ENCODE peak calls at places on chromosomes 12 and 14, in four cellular contexts. O, L, D and A are unnamed samples.

GRCh38 chr12:90940872-90941499 is 14.0 kb downstream of the CCER1 start:
- DNase-seq in O (peak; percentile 72), L (no peak), D (no peak), A (peak; percentile 74)

GRCh38 chr14:100375273-100375962 is 52.3 kb downstream of the SLC25A47 start:
- DNase-seq in O (peak; percentile 99), L (peak; percentile 58), D (peak; percentile 68), A (peak; percentile 96)

GRCh38 chr14:23385840-23386657 is 9.2 kb downstream of the CMTM5 start:
- DNase-seq in O (no peak), L (no peak), D (no peak), A (no peak)

GRCh38 chr12:26431211-26431610 is 235.8 kb downstream of the SSPN start:
- DNase-seq in O (no peak), L (no peak), D (no peak), A (no peak)

GRCh38 chr12:50960130-50960529 is 7.8 kb downstream of the HIGD1C start:
- DNase-seq in O (peak; percentile 16), L (no peak), D (no peak), A (peak; percentile 48)

GRCh38 chr12:106974525-106974924 is 12.4 kb downstream of the MTERF2 start:
- DNase-seq in O (no peak), L (no peak), D (no peak), A (no peak)

GRCh38 chr14:102645746-102646440 is 53.4 kb downstream of the RCOR1 start:
- DNase-seq in O (peak; percentile 18), L (no peak), D (no peak), A (no peak)

GRCh38 chr14:64766430-64767151 is 62.4 kb downstream of the PLEKHG3 start:
- DNase-seq in O (no peak), L (no peak), D (no peak), A (no peak)

GRCh38 chr14:33016611-33017010 is 77.9 kb downstream of the NPAS3 start:
- DNase-seq in O (peak; percentile 50), L (no peak), D (no peak), A (no peak)

GRCh38 chr14:101030586-101030985 is 127.1 kb upstream of the RTL1 start:
- DNase-seq in O (no peak), L (no peak), D (no peak), A (no peak)

GRCh38 chr14:23015618-23016017 is 5.7 kb upstream of the C14orf93 start:
- DNase-seq in O (no peak), L (no peak), D (no peak), A (no peak)

GRCh38 chr12:130881046-130881445 is 9.2 kb downstream of the RAN start:
- DNase-seq in O (no peak), L (no peak), D (no peak), A (no peak)

GRCh38 chr12:130879781-130880389 is 8.0 kb downstream of the RAN start:
- DNase-seq in O (no peak), L (no peak), D (no peak), A (no peak)

GRCh38 chr12:130881548-130881947 is 9.7 kb downstream of the RAN start:
- DNase-seq in O (no peak), L (no peak), D (no peak), A (no peak)

GRCh38 chr12:130879212-130879686 is 7.4 kb downstream of the RAN start:
- DNase-seq in O (no peak), L (no peak), D (peak; percentile 13), A (no peak)

GRCh38 chr12:130880411-130880885 is 8.6 kb downstream of the RAN start:
- DNase-seq in O (no peak), L (no peak), D (no peak), A (no peak)
- H3K4me3 ChIP-seq in O (peak overlapping the region; percentile 57), L (no peak overlapping the region), D (no peak overlapping the region), A (peak overlapping the region; percentile 13)

GRCh38 chr14:106562451-106562850 is 1036.1 kb downstream of the TMEM121 start:
- DNase-seq in O (no peak), L (no peak), D (no peak), A (no peak)

GRCh38 chr14:106551265-106551664 is 1024.9 kb downstream of the TMEM121 start:
- DNase-seq in O (no peak), L (no peak), D (no peak), A (no peak)

GRCh38 chr14:106556665-106557289 is 1030.4 kb downstream of the TMEM121 start:
- DNase-seq in O (no peak), L (peak; percentile 11), D (peak; percentile 73), A (no peak)
- TF ChIP-seq CTCF in O (no peak), L (no peak), D (peak; percentile 41), A (peak; percentile 12)

GRCh38 chr12:121649403-121649802 is 20.1 kb downstream of the MORN3 start:
- DNase-seq in O (no peak), L (no peak), D (no peak), A (no peak)
- H3K4me3 ChIP-seq in O (no peak overlapping the region), L (no peak overlapping the region), D (no peak overlapping the region), A (no peak overlapping the region)

GRCh38 chr12:119681953-119682352 is 14.0 kb downstream of the PRKAB1 start:
- DNase-seq in O (no peak), L (no peak), D (no peak), A (no peak)
- TF ChIP-seq CTCF in O (no peak), L (no peak), D (no peak), A (no peak)

GRCh38 chr14:38254565-38255407 is 1.1 kb downstream of the CLEC14A start:
- DNase-seq in O (peak; percentile 15), L (no peak), D (no peak), A (peak; percentile 17)
- H3K4me3 ChIP-seq in O (peak overlapping the region; percentile 53), L (peak overlapping the region; percentile 31), D (peak overlapping the region; percentile 13), A (peak overlapping the region; percentile 30)

GRCh38 chr12:102653406-102653805 is 173.0 kb upstream of the IGF1 start:
- DNase-seq in O (no peak), L (no peak), D (no peak), A (no peak)

DNA sequence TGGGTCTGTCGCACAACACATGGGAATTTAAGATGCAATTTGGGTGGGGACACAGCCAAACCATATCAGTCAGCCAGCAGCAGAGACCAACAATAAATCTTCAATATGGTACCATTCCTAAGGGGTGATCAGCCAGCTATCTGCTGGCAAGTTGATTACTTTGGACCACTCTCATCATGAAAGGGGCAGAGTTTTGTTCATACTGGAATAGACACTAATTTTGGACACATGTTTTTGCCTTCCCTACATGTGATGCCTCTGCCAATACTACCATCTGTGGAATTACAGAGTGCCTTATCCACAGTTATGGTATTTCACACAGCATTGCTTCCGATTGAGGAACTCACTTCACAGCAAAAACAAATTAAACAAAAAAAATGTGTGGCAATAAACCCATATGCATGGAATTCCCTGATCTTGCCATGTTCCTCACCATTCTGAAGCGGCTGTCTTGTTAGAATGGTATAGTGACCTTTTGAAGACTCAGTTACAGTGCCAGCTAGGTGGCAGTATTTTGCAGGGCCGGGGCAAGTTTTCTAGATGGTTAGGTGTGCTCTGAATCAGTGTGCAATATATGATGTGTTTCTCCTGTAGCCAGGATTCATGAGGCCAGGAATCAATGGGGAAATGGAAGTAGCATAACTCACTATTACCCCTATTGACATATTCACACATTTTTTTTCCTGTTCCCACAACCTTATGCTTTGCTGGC is 179.0 kb upstream of the IGF1 start:
- DNase-seq in O (peak; percentile 74), L (no peak), D (no peak), A (no peak)
- TF ChIP-seq CTCF in O (peak; percentile 23), L (no peak), D (no peak), A (no peak)

GRCh38 chr14:73633517-73634332 is 11.1 kb upstream of the DNAL1 start:
- DNase-seq in O (peak; percentile 65), L (peak; percentile 66), D (peak; percentile 69), A (peak; percentile 77)
- H3K4me3 ChIP-seq in O (peak overlapping the region; percentile 52), L (peak overlapping the region; percentile 53), D (peak overlapping the region; percentile 44), A (peak overlapping the region; percentile 40)

DNA sequence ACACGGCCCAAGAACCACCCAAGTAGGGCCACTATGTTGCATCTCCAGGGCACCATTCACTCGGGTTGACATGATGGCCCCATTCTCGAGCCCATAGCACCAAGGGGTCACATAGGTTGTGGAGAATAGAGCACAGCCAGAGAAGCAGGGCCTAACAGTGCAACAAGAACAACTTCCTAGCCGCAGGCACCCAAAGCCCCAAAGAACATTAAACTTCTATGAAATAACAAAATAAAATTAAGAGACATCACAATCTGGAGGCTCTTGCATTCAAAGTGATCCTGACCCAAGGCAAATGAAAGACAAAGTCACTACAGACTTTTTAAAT is 1.9 kb downstream of the KRT4 start:
- DNase-seq in O (no peak), L (no peak), D (no peak), A (no peak)
- TF ChIP-seq CTCF in O (no peak), L (no peak), D (no peak), A (no peak)

GRCh38 chr14:94122438-94122837 is 7.0 kb downstream of the IFI27L2 start:
- DNase-seq in O (no peak), L (no peak), D (no peak), A (no peak)

GRCh38 chr14:94121485-94121884 is 7.9 kb downstream of the IFI27L2 start:
- DNase-seq in O (no peak), L (no peak), D (no peak), A (no peak)

GRCh38 chr14:94119071-94119470 is 8.5 kb downstream of the IFI27 start:
- DNase-seq in O (no peak), L (no peak), D (no peak), A (no peak)

GRCh38 chr14:94123296-94123695 is 6.1 kb downstream of the IFI27L2 start:
- DNase-seq in O (no peak), L (no peak), D (no peak), A (no peak)

GRCh38 chr14:94120667-94121335 is 8.6 kb downstream of the IFI27L2 start:
- DNase-seq in O (peak; percentile 64), L (no peak), D (no peak), A (peak; percentile 76)
- H3K4me3 ChIP-seq in O (no peak overlapping the region), L (no peak overlapping the region), D (no peak overlapping the region), A (no peak overlapping the region)